ENCODE peak calls at places on chromosomes 1 and 21, in six cellular contexts. O, Z, T, C, F and L are unnamed samples. For H3K4me1 and H3K27me3, the result is how much of the 10 kb centered on the place peaks cover.

GRCh38 chr1:167474191-167474641 is 44.1 kb downstream of the CD247 start:
- DNase-seq in O (no peak), Z (no peak), T (no peak), C (no peak), F (peak), L (no peak)

GRCh38 chr1:30088594-30089556 is 634.5 kb downstream of the MATN1 start:
- DNase-seq in O (no peak), Z (peak), T (no peak), C (no peak), F (no peak), L (no peak)

GRCh38 chr1:80882552-80882951 is 918.2 kb upstream of the ADGRL2 start:
- DNase-seq in O (no peak), Z (no peak), T (no peak), C (peak), F (no peak), L (no peak)

GRCh38 chr1:213049232-213049631 is 1.8 kb upstream of the RPS6KC1 start:
- DNase-seq in O (no peak), Z (no peak), T (no peak), C (no peak), F (no peak), L (no peak)

GRCh38 chr1:240973875-240974274 is 361.9 kb upstream of the GREM2 start:
- DNase-seq in O (no peak), Z (no peak), T (no peak), C (no peak), F (no peak), L (no peak)

GRCh38 chr1:186903374-186904129 is 74.8 kb downstream of the PLA2G4A start:
- DNase-seq in O (no peak), Z (no peak), T (no peak), C (no peak), F (no peak), L (no peak)

GRCh38 chr1:172547071-172547470 is 14.1 kb downstream of the SUCO start:
- DNase-seq in O (no peak), Z (no peak), T (no peak), C (peak), F (no peak), L (no peak)

GRCh38 chr1:48611841-48612240 is 139.8 kb upstream of the SPATA6 start:
- DNase-seq in O (no peak), Z (no peak), T (no peak), C (no peak), F (no peak), L (no peak)

GRCh38 chr1:53334781-53335180 is 6.9 kb upstream of the LRP8 start:
- DNase-seq in O (no peak), Z (no peak), T (no peak), C (no peak), F (no peak), L (no peak)

GRCh38 chr1:210597555-210598134 is 268.9 kb downstream of the HHAT start:
- DNase-seq in O (no peak), Z (no peak), T (no peak), C (peak), F (no peak), L (no peak)

GRCh38 chr1:180863158-180863775 is 49.4 kb upstream of the KIAA1614 start:
- DNase-seq in O (no peak), Z (no peak), T (no peak), C (peak), F (no peak), L (no peak)

GRCh38 chr1:110002695-110003094 is 18.1 kb downstream of the AHCYL1 start:
- DNase-seq in O (no peak), Z (no peak), T (no peak), C (no peak), F (no peak), L (no peak)

GRCh38 chr1:232476538-232476950 is 153.4 kb downstream of the SIPA1L2 start:
- DNase-seq in O (no peak), Z (no peak), T (no peak), C (peak), F (no peak), L (no peak)

GRCh38 chr21:26752849-26753248 is 92.4 kb downstream of the ADAMTS1 start:
- DNase-seq in O (no peak), Z (no peak), T (no peak), C (no peak), F (no peak), L (no peak)

GRCh38 chr1:165826565-165826964 is 849 bp upstream of the UCK2 start:
- DNase-seq in O (no peak), Z (no peak), T (no peak), C (no peak), F (no peak), L (no peak)

DNA sequence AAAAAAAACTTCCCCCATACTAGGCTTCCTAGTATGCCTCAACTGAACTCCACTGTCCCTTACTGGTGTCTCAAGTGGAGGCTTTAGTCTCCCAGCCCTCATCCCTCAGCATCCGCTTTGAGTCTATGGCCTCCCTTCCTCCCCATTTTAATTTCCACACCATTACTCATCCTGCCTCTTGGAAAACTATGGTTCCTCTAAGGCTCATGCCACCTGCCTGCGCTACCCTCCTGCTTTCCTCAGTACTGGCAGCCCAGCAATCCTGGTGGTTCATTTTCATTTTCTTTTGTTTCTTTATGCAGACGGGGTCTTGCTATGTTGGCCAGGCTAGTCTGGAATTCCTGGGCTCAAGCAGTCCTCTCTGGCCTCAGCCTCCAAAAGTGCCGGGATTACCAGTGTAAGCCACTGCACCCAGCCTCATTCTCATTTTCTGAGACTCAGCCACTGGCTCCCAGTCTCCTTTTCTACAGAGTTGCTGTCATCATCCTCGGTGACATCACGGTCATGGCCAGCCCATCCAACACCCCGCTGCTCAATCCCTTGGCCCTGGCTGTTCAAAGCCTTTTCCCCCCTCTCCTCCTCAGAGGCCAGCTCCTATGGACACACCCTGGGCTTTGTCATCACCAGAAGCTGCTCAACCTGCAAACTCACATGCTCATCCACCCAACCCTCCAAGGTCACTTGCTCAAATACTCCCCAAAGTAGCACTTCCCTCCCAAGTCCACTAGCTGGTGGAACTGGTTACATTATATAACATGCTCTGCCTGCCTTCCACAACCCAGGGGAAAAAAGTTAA is 2.3 kb upstream of the PMVK start:
- DNase-seq in O (no peak), Z (no peak), T (no peak), C (no peak), F (no peak), L (no peak)
- H3K4me1 ChIP-seq in O (half or more), Z (under half), T (under half), C (under half), F (half or more), L (under half)

GRCh38 chr1:215052256-215052655 is 30.3 kb upstream of the KCNK2 start:
- DNase-seq in O (no peak), Z (no peak), T (no peak), C (no peak), F (no peak), L (no peak)
- H3K27ac ChIP-seq in O (no peak), Z (no peak), T (no peak), C (no peak), F (no peak), L (no peak)

DNA sequence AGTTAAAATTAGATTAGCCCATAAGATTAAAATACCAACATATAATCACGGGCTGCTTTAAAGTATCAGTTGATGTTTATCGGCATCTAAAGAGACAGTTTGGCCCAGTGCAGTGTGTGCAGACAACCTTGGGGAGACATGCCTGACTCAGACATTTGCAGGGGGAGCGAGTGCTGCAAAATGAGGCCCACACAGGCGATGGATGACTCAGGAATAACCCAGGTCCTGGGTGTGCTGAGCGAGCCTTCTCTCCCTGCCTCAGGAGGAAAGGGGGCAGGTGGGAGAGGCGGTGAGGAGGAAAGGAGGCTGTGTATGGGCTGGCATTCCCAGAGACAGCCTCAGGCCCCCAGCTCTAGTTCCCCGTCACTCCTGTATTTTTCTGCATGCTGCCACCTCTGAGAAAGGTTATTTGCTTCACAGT is 9.0 kb downstream of the SLC9A1 start:
- DNase-seq in O (no peak), Z (no peak), T (no peak), C (peak), F (no peak), L (peak)
- H3K27me3 ChIP-seq in O (under half), Z (under half), T (under half), C (under half), F (under half), L (under half)

GRCh38 chr1:204075116-204075636 is 2.3 kb downstream of the SOX13 start:
- DNase-seq in O (peak), Z (no peak), T (no peak), C (no peak), F (no peak), L (no peak)
- H3K4me1 ChIP-seq in O (half or more), Z (half or more), T (under half), C (under half), F (under half), L (half or more)

GRCh38 chr1:230280906-230281413 is 145.2 kb downstream of the PGBD5 start:
- DNase-seq in O (no peak), Z (peak), T (peak), C (no peak), F (no peak), L (peak)

GRCh38 chr1:230277201-230277771 is 148.8 kb downstream of the PGBD5 start:
- DNase-seq in O (no peak), Z (peak), T (no peak), C (no peak), F (peak), L (no peak)

GRCh38 chr1:230280054-230280795 is 145.9 kb downstream of the PGBD5 start:
- DNase-seq in O (no peak), Z (peak), T (no peak), C (no peak), F (no peak), L (peak)

GRCh38 chr1:230279583-230279945 is 146.6 kb downstream of the PGBD5 start:
- DNase-seq in O (no peak), Z (peak), T (no peak), C (no peak), F (no peak), L (peak)

DNA sequence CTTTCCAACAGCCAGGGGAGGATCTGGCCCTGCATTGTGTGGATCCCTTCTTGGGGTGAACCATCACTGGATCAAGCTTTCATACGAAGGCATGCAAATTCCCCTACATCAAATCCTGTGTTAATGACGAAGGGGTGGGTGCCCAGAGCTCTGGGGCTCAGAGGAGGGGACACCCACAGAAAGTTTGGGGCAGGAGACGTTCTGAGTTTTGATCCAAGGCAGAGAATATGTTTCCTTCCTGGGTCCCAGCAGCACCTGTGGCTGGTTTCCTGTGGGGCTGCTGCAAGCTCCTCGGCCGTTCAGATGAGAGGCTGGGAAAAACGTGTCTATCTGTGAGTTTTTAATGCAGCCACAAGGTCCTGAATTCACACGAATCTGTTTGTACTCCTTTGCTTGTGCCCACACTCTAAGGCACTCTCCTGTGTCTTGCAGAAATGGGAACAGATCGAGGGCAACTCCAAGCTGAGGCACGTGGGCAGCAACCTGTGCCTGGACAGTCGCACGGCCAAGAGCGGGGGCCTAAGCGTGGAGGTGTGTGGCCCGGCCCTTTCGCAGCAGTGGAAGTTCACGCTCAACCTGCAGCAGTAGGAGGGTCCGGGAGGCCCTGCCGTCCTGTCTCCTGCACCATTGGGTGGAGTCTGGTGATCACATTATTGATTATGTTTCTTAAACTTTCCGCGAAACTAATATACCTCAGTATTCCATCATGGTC is 147.1 kb downstream of the PGBD5 start:
- DNase-seq in O (no peak), Z (peak), T (no peak), C (no peak), F (no peak), L (peak)
- H3K27ac ChIP-seq in O (no peak), Z (no peak), T (no peak), C (no peak), F (no peak), L (no peak)